ENCODE peak calls at places on chromosome 13, in eight cellular contexts. X, A, C, G, S, I, R and Z are unnamed samples.

GRCh38 chr13:99995503-99996176 is 14.1 kb downstream of the ZIC2 start:
- DNase-seq in X (no peak), A (no peak), C (peak; percentile 74), G (no peak), S (no peak), I (no peak), R (no peak), Z (no peak)

GRCh38 chr13:114341003-114341777 is 26.9 kb downstream of the CHAMP1 start:
- DNase-seq in X (no peak), A (no peak), C (peak; percentile 38), G (no peak), S (no peak), I (no peak), R (no peak), Z (no peak)

GRCh38 chr13:111323950-111324651 is 3.7 kb downstream of the TEX29 start:
- DNase-seq in X (no peak), A (no peak), C (no peak), G (no peak), S (no peak), I (no peak), R (no peak), Z (peak; percentile 47)

GRCh38 chr13:71817335-71817734 is 49.7 kb downstream of the DACH1 start:
- DNase-seq in X (no peak), A (no peak), C (no peak), G (no peak), S (no peak), I (no peak), R (no peak), Z (no peak)

GRCh38 chr13:87128006-87128405 is 543.2 kb upstream of the SLITRK5 start:
- DNase-seq in X (no peak), A (no peak), C (peak; percentile 85), G (no peak), S (no peak), I (no peak), R (no peak), Z (no peak)

GRCh38 chr13:46179576-46180368 is 2.2 kb downstream of the LCP1 start:
- DNase-seq in X (no peak), A (no peak), C (no peak), G (peak; percentile 70), S (no peak), I (no peak), R (peak; percentile 70), Z (no peak)

GRCh38 chr13:79679334-79679733 is 198.4 kb downstream of the NDFIP2 start:
- DNase-seq in X (peak; percentile 56), A (peak; percentile 88), C (peak; percentile 93), G (peak; percentile 79), S (no peak), I (peak; percentile 47), R (peak; percentile 36), Z (peak; percentile 81)

GRCh38 chr13:108573455-108573854 is 56.0 kb upstream of the MYO16 start:
- DNase-seq in X (no peak), A (no peak), C (no peak), G (no peak), S (no peak), I (no peak), R (no peak), Z (no peak)

GRCh38 chr13:106612688-106613087 is 44.8 kb upstream of the ARGLU1 start:
- DNase-seq in X (no peak), A (peak; percentile 90), C (no peak), G (peak; percentile 50), S (no peak), I (no peak), R (peak; percentile 57), Z (peak; percentile 89)

GRCh38 chr13:33931397-33931987 is 113.5 kb downstream of the RFC3 start:
- DNase-seq in X (peak; percentile 46), A (no peak), C (peak; percentile 82), G (no peak), S (peak; percentile 4), I (peak; percentile 2), R (no peak), Z (no peak)

GRCh38 chr13:63435668-63436275 is 2020.1 kb upstream of the PCDH20 start:
- DNase-seq in X (peak; percentile 3), A (no peak), C (no peak), G (no peak), S (no peak), I (peak; percentile 18), R (no peak), Z (no peak)

GRCh38 chr13:37640499-37640898 is 41.9 kb upstream of the POSTN start:
- DNase-seq in X (no peak), A (no peak), C (peak; percentile 57), G (no peak), S (no peak), I (peak; percentile 2), R (no peak), Z (no peak)

GRCh38 chr13:20903164-20903475 is 574 bp upstream of the XPO4 start:
- DNase-seq in X (no peak), A (no peak), C (no peak), G (no peak), S (no peak), I (no peak), R (no peak), Z (no peak)

GRCh38 chr13:86986448-86986847 is 684.7 kb upstream of the SLITRK5 start:
- DNase-seq in X (no peak), A (no peak), C (no peak), G (no peak), S (no peak), I (no peak), R (no peak), Z (no peak)

GRCh38 chr13:113045214-113046007 is 60.2 kb upstream of the F7 start:
- DNase-seq in X (no peak), A (no peak), C (no peak), G (no peak), S (no peak), I (no peak), R (no peak), Z (no peak)

GRCh38 chr13:110290811-110291210 is 16.1 kb downstream of the COL4A1 start:
- DNase-seq in X (no peak), A (no peak), C (no peak), G (no peak), S (no peak), I (no peak), R (no peak), Z (peak; percentile 65)

GRCh38 chr13:44014501-44014900 is 134.8 kb downstream of the LACC1 start:
- DNase-seq in X (no peak), A (no peak), C (no peak), G (no peak), S (no peak), I (no peak), R (no peak), Z (no peak)

GRCh38 chr13:22948421-22948820 is 232.4 kb upstream of the SGCG start:
- DNase-seq in X (no peak), A (peak; percentile 24), C (no peak), G (no peak), S (no peak), I (no peak), R (no peak), Z (no peak)

GRCh38 chr13:49272296-49272695 is 24.6 kb downstream of the CDADC1 start:
- DNase-seq in X (no peak), A (no peak), C (no peak), G (no peak), S (no peak), I (no peak), R (no peak), Z (no peak)

GRCh38 chr13:98975822-98976261 is 2.0 kb downstream of the DOCK9 start:
- DNase-seq in X (no peak), A (no peak), C (peak; percentile 39), G (no peak), S (no peak), I (no peak), R (no peak), Z (no peak)

GRCh38 chr13:113393226-113393571 is 29.3 kb upstream of the GRTP1 start:
- DNase-seq in X (no peak), A (peak; percentile 64), C (no peak), G (no peak), S (no peak), I (no peak), R (no peak), Z (no peak)

GRCh38 chr13:93435651-93436050 is 209.0 kb downstream of the GPC6 start:
- DNase-seq in X (no peak), A (no peak), C (no peak), G (no peak), S (no peak), I (no peak), R (no peak), Z (no peak)
- H3K27ac ChIP-seq in X (no peak overlapping the region), A (no peak overlapping the region), C (no peak overlapping the region), G (no peak overlapping the region), S (no peak overlapping the region), I (no peak overlapping the region), R (no peak overlapping the region), Z (no peak overlapping the region)

GRCh38 chr13:24199016-24199415 is 38.5 kb downstream of the SPATA13 start:
- DNase-seq in X (no peak), A (no peak), C (no peak), G (peak; percentile 41), S (no peak), I (no peak), R (no peak), Z (peak; percentile 85)

GRCh38 chr13:24207841-24208240 is 47.3 kb downstream of the SPATA13 start:
- DNase-seq in X (no peak), A (no peak), C (no peak), G (no peak), S (no peak), I (no peak), R (no peak), Z (no peak)

GRCh38 chr13:24208314-24208713 is 47.8 kb downstream of the SPATA13 start:
- DNase-seq in X (peak; percentile 28), A (no peak), C (no peak), G (no peak), S (no peak), I (no peak), R (no peak), Z (no peak)

GRCh38 chr13:24202215-24202614 is 41.7 kb downstream of the SPATA13 start:
- DNase-seq in X (no peak), A (no peak), C (no peak), G (peak; percentile 72), S (no peak), I (no peak), R (no peak), Z (no peak)

GRCh38 chr13:24203726-24204295 is 43.3 kb downstream of the SPATA13 start:
- DNase-seq in X (no peak), A (no peak), C (no peak), G (no peak), S (no peak), I (no peak), R (no peak), Z (no peak)
- TF ChIP-seq POLR2AphosphoS5 in X (no peak), A (no peak), C (no peak), G (no peak), S (no peak), I (no peak), R (no peak), Z (no peak)

DNA sequence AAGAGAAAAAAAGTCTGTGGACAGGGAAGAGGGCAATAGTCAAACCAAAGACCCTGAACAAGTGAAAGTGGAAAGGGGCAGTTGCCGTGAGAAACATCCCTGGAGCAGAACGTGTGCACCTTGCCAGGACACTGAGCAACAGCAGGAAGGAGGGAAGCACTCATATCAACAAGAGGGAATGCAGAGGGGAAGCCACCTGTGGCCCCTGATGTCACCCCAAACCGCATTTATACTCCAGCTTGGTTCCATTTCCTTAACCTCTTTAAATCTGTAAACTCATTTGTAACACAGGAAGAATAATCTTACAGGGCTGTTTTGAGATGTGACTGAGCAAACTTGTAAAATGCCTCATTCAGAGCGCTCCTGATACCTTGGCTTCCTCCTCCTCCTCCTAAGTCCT is 698.8 kb downstream of the DIAPH3 start:
- DNase-seq in X (no peak), A (no peak), C (no peak), G (no peak), S (no peak), I (no peak), R (no peak), Z (no peak)
- H3K4me3 ChIP-seq in X (no peak overlapping the region), A (no peak overlapping the region), C (no peak overlapping the region), G (no peak overlapping the region), S (no peak overlapping the region), I (no peak overlapping the region), R (no peak overlapping the region), Z (no peak overlapping the region)

GRCh38 chr13:96781141-96781540 is 213.1 kb downstream of the OXGR1 start:
- DNase-seq in X (no peak), A (no peak), C (no peak), G (no peak), S (no peak), I (no peak), R (no peak), Z (no peak)
- H3K27ac ChIP-seq in X (no peak overlapping the region), A (no peak overlapping the region), C (no peak overlapping the region), G (no peak overlapping the region), S (no peak overlapping the region), I (no peak overlapping the region), R (no peak overlapping the region), Z (no peak overlapping the region)